ENCODE peak calls at places on chromosome 14, in six cellular contexts. One of them, this sample, is unnamed.

GRCh38 chr14:81172881-81173280 is 47.9 kb downstream of the GTF2A1 start:
- DNase-seq in HepG2: no peak
- DNase-seq in IMR-90: peak
- DNase-seq in SK-N-SH: no peak
- DNase-seq in A549: no peak
- DNase-seq in K562: no peak
- DNase-seq in this sample: no peak

GRCh38 chr14:90396342-90397339 is at the start of gene CALM1:
- DNase-seq in SK-N-SH: peak
- DNase-seq in HepG2: peak
- DNase-seq in IMR-90: peak
- DNase-seq in A549: peak
- DNase-seq in K562: peak
- DNase-seq in this sample: peak

GRCh38 chr14:100712490-100712889 is 14.2 kb upstream of the DLK1 start:
- DNase-seq in HepG2: no peak
- DNase-seq in SK-N-SH: no peak
- DNase-seq in K562: no peak
- DNase-seq in IMR-90: no peak
- DNase-seq in A549: no peak
- DNase-seq in this sample: no peak

GRCh38 chr14:51605575-51605974 is 46.1 kb upstream of the FRMD6 start:
- DNase-seq in K562: no peak
- DNase-seq in IMR-90: no peak
- DNase-seq in HepG2: no peak
- DNase-seq in A549: no peak
- DNase-seq in SK-N-SH: no peak
- DNase-seq in this sample: no peak

GRCh38 chr14:69500096-69500495 is 15.6 kb downstream of the PLEKHD1 start:
- DNase-seq in HepG2: no peak
- DNase-seq in A549: no peak
- DNase-seq in K562: no peak
- DNase-seq in SK-N-SH: no peak
- DNase-seq in IMR-90: no peak
- DNase-seq in this sample: no peak

GRCh38 chr14:23351681-23352505 is 794 bp downstream of the SLC22A17 start:
- DNase-seq in SK-N-SH: peak
- DNase-seq in HepG2: no peak
- DNase-seq in K562: no peak
- DNase-seq in IMR-90: no peak
- DNase-seq in A549: no peak
- DNase-seq in this sample: no peak

GRCh38 chr14:104822821-104823615 is 22.1 kb downstream of the ZBTB42 start:
- DNase-seq in K562: no peak
- DNase-seq in HepG2: no peak
- DNase-seq in IMR-90: no peak
- DNase-seq in SK-N-SH: no peak
- DNase-seq in A549: no peak
- DNase-seq in this sample: no peak

GRCh38 chr14:23193432-23193831 is 10.0 kb upstream of the SLC7A8 start:
- DNase-seq in K562: no peak
- DNase-seq in IMR-90: no peak
- DNase-seq in SK-N-SH: no peak
- DNase-seq in HepG2: no peak
- DNase-seq in A549: no peak
- DNase-seq in this sample: no peak

GRCh38 chr14:29215853-29216252 is 449.3 kb downstream of the FOXG1 start:
- DNase-seq in HepG2: no peak
- DNase-seq in K562: no peak
- DNase-seq in IMR-90: no peak
- DNase-seq in A549: no peak
- DNase-seq in SK-N-SH: no peak
- DNase-seq in this sample: no peak

GRCh38 chr14:51242545-51243490 is 2.8 kb downstream of the TMX1 start:
- DNase-seq in K562: no peak
- DNase-seq in A549: no peak
- DNase-seq in IMR-90: no peak
- DNase-seq in SK-N-SH: no peak
- DNase-seq in HepG2: no peak
- DNase-seq in this sample: no peak

DNA sequence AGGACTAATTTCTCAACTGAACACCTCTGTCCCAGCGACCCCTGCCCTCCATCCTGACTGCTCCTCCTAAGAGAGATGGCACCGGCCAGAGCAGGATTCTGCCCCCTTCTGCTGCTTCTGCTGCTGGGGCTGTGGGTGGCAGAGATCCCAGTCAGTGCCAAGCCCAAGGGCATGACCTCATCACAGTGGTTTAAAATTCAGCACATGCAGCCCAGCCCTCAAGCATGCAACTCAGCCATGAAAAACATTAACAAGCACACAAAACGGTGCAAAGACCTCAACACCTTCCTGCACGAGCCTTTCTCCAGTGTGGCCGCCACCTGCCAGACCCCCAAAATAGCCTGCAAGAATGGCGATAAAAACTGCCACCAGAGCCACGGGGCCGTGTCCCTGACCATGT is 756 bp downstream of the RNASE7 start:
- DNase-seq in SK-N-SH: no peak
- DNase-seq in IMR-90: no peak
- DNase-seq in A549: no peak
- DNase-seq in HepG2: no peak
- DNase-seq in K562: no peak
- DNase-seq in this sample: no peak
- TF ChIP-seq SMC3 in SK-N-SH: no peak
- TF ChIP-seq SMC3 in IMR-90: no peak
- TF ChIP-seq SMC3 in A549: no peak
- TF ChIP-seq SMC3 in HepG2: no peak
- TF ChIP-seq SMC3 in K562: no peak
- TF ChIP-seq SMC3 in this sample: no peak

GRCh38 chr14:74299061-74299545 is 3.6 kb downstream of the ABCD4 start:
- DNase-seq in HepG2: no peak
- DNase-seq in IMR-90: peak
- DNase-seq in SK-N-SH: no peak
- DNase-seq in A549: no peak
- DNase-seq in K562: no peak
- DNase-seq in this sample: no peak

GRCh38 chr14:74301594-74302159 is 1.1 kb downstream of the ABCD4 start:
- DNase-seq in A549: no peak
- DNase-seq in K562: peak
- DNase-seq in IMR-90: no peak
- DNase-seq in SK-N-SH: no peak
- DNase-seq in HepG2: no peak
- DNase-seq in this sample: no peak

GRCh38 chr14:74302634-74303569 is at the start of gene ABCD4:
- DNase-seq in A549: peak
- DNase-seq in K562: peak
- DNase-seq in IMR-90: peak
- DNase-seq in HepG2: peak
- DNase-seq in SK-N-SH: peak
- DNase-seq in this sample: peak

DNA sequence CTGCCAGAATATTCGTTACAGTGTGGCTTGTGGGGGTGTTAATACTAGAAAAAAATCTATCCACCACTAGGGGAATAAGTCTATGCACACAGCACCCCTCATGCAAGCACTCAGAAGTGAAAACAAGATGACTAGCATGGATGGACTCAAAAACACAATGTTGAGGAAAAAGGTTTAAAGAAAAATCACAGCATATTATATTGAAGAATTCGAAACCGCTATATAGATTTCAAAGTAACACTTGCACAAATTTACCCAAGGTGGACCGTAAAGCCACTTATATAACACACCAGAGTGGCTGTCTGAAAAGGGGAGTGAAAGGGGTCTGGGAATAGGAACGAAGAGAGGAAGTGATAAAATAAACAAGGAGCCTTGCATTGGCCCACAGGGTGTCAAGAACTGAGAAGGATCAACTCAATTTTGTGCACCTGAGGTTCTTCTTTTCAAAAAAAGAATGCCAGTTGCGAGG is 540 bp downstream of the ABCD4 start:
- DNase-seq in A549: peak
- DNase-seq in SK-N-SH: peak
- DNase-seq in K562: peak
- DNase-seq in HepG2: peak
- DNase-seq in IMR-90: peak
- DNase-seq in this sample: peak
- TF ChIP-seq SMC3 in A549: no peak
- TF ChIP-seq SMC3 in SK-N-SH: no peak
- TF ChIP-seq SMC3 in K562: no peak
- TF ChIP-seq SMC3 in HepG2: no peak
- TF ChIP-seq SMC3 in IMR-90: no peak
- TF ChIP-seq SMC3 in this sample: no peak

DNA sequence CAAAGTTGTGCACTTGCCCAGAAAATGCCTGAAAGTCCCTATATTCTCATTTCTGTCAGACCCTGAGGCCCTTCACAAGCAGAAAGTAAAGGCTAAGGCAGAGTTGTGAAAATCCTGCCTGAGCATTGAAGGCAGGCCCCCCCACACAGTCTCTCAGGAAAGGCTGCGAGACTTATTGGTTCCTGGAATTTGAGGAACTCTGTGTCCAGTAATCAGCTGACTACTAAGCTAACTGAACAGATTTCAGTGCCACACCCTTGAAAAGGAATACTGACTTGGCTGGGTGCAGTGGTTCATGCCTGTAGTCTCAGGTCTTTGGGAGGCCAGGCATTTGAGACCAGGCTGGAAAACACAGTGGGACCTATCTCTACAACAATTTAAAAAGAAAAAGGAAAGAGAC is 21.1 kb upstream of the PPP2R5E start:
- DNase-seq in IMR-90: no peak
- DNase-seq in K562: no peak
- DNase-seq in HepG2: no peak
- DNase-seq in SK-N-SH: no peak
- DNase-seq in A549: no peak
- DNase-seq in this sample: no peak
- TF ChIP-seq SMC3 in IMR-90: no peak
- TF ChIP-seq SMC3 in K562: no peak
- TF ChIP-seq SMC3 in HepG2: no peak
- TF ChIP-seq SMC3 in SK-N-SH: no peak
- TF ChIP-seq SMC3 in A549: no peak
- TF ChIP-seq SMC3 in this sample: no peak

DNA sequence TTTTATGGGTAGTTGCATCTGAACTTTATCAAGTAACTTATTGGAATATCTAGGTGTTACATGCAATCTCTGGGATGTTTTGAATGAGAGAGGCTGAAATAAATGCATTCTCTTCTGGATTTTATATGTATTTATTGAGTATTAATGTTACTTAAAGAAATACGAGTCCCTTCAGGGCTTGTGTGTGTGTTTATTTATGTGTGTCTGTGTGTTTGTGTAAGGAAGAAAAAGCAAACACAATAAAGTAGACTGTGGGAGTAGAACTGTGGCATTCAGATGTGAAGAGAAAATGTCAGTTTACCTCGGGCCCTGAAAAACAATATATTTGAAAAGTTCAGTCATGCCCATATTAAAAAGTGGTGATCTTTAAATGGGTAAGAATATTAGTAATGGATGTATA is 250.5 kb downstream of the RPL10L start:
- DNase-seq in IMR-90: no peak
- DNase-seq in K562: no peak
- DNase-seq in SK-N-SH: no peak
- DNase-seq in HepG2: no peak
- DNase-seq in A549: no peak
- DNase-seq in this sample: no peak
- TF ChIP-seq SMC3 in IMR-90: no peak
- TF ChIP-seq SMC3 in K562: no peak
- TF ChIP-seq SMC3 in SK-N-SH: no peak
- TF ChIP-seq SMC3 in HepG2: no peak
- TF ChIP-seq SMC3 in A549: no peak
- TF ChIP-seq SMC3 in this sample: no peak